ENCODE peak calls at places on chromosomes 4 and X, in four cellular contexts. D is endodermal cell, P is K562, I is WTC11. T is an unnamed sample.

GRCh38 chrX:53294024-53294648 is 12.8 kb upstream of the IQSEC2 start:
- DNase-seq in D (no peak), I (no peak), P (no peak), T (no peak)

GRCh38 chrX:150051096-150051495 is 112.8 kb upstream of the EOLA2 start:
- DNase-seq in P (no peak), D (no peak), I (no peak), T (no peak)

GRCh38 chrX:8504451-8504850 is 39.8 kb downstream of the VCX3B start:
- DNase-seq in D (no peak), P (no peak), I (no peak), T (no peak)

GRCh38 chrX:15973299-15973698 is 118.7 kb upstream of the AP1S2 start:
- DNase-seq in I (peak; percentile 24), D (peak; percentile 88), P (peak; percentile 4), T (no peak)

GRCh38 chr4:139241086-139241783 is 38.8 kb downstream of the MGARP start:
- DNase-seq in P (no peak), D (peak; percentile 54), I (peak; percentile 27), T (no peak)

GRCh38 chrX:153973127-153974002 is 811 bp downstream of the TMEM187 start:
- DNase-seq in P (no peak), I (no peak), D (peak; percentile 48), T (no peak)

GRCh38 chrX:71911731-71912050 is 1.0 kb downstream of the NHSL2 start:
- DNase-seq in P (no peak), D (no peak), I (no peak), T (peak; percentile 58)

GRCh38 chr4:158090323-158090722 is 82.5 kb downstream of the GASK1B start:
- DNase-seq in D (no peak), P (no peak), I (no peak), T (no peak)

GRCh38 chr4:54091637-54092404 is 8.1 kb upstream of the GSX2 start:
- DNase-seq in P (peak; percentile 68), D (peak; percentile 64), I (no peak), T (peak; percentile 65)

GRCh38 chrX:10597871-10598270 is 22.5 kb downstream of the MID1 start:
- DNase-seq in P (no peak), D (peak; percentile 71), I (peak; percentile 25), T (no peak)

DNA sequence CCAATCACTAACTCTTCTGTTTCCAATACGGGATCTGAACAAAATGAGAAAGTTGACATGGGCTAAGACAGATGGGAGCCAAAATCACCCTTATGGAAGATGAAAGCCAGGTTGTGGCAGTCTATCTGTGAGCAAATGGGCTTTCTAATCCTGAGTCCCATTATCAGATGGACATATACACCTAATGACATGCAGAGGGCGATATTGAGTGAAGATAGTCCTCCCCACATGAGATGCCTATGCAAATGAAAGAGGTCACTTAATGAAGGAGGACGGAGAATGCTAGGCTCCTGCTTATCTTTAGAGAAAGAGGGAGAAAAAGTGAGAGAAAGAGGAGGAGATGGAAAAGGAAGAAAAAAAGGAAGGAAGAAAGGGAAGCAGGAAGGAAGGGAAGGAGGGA is 547.5 kb downstream of the NLGN4X start:
- DNase-seq in D (no peak), I (no peak), P (no peak), T (no peak)
- TF ChIP-seq CTCF in D (peak; percentile 59), I (no peak), P (no peak), T (no peak)

GRCh38 chr4:182908124-182908523 is 9.1 kb downstream of the DCTD start:
- DNase-seq in D (no peak), I (no peak), P (no peak), T (no peak)

GRCh38 chr4:182905038-182905437 is 12.1 kb downstream of the DCTD start:
- DNase-seq in P (no peak), I (no peak), D (no peak), T (no peak)

GRCh38 chr4:182903013-182903412 is 14.2 kb downstream of the DCTD start:
- DNase-seq in P (no peak), I (no peak), D (no peak), T (no peak)

GRCh38 chr4:182904271-182904761 is 12.9 kb downstream of the DCTD start:
- DNase-seq in P (no peak), D (peak; percentile 53), I (no peak), T (no peak)

GRCh38 chr4:182906786-182907185 is 10.4 kb downstream of the DCTD start:
- DNase-seq in P (no peak), I (no peak), D (no peak), T (no peak)
- TF ChIP-seq CTCF in P (no peak), I (no peak), D (no peak), T (no peak)

GRCh38 chrX:5402461-5402860 is 826.2 kb downstream of the NLGN4X start:
- DNase-seq in I (no peak), D (no peak), P (no peak), T (no peak)
- TF ChIP-seq CTCF in I (no peak), D (no peak), P (no peak), T (no peak)

DNA sequence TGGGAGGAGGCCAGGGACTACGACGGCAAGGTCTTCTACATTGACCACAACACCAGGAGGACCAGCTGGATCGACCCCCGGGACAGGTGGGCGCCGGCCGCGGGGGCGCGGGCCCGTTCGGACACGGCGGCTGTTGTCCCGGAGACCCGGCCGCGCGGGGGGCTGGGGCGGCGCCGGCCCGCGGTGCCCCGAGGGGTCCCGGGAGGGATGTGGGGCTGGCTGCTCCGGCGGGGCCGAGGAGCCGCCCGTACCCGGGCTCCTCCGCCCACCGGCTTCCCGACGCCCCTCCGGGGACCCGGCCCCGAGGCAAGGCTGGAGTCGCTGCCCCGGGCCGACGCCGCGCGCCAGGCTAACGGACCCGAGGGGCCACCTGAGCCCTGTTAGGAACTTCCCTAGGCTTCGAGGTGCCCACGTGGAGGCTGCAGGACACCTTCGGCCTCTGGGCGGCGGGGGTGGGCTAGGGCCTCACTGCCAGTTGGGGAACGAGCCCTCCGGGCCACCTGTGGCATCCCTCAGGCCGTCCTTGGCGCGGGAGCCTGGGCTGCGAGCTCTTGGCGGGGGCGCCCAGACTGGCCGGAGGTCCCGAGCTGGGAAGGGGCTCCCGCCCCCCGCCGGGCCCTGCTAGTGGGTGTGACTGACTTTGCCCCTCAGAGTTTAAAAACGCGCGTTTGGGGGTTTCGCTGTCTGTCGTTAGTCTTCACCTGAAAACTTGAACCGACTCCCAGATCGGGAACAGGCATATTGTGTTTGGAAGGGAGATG is 660 bp downstream of the WWC2 start:
- DNase-seq in P (peak; percentile 38), I (peak; percentile 84), D (peak; percentile 92), T (peak; percentile 23)
- TF ChIP-seq CTCF in P (no peak), I (no peak), D (peak; percentile 65), T (no peak)

DNA sequence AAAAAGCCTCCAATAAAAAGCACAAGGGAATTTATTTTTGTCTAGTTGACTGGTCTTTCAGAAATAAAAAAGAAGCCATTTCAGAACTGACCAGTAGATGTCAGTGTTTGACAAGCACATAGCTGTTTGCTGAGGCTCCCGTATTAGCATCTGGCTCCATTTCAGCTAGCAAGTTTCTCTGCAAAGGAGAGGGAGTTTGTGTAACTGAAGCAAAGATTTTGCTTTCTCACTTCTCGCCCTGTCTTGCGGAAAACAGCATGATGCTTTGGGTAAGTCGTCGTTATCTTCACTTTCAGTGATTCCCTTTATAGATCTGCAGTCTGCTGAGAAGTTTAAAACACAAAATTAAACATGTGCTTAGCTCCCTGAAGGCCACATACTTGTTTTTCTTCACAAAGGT is 85.5 kb downstream of the CT47B1 start:
- DNase-seq in I (no peak), P (peak; percentile 38), D (no peak), T (no peak)
- TF ChIP-seq CTCF in I (peak; percentile 39), P (peak; percentile 63), D (peak; percentile 88), T (peak; percentile 65)